ENCODE peak calls at places on chromosomes 6 and 20, in four cellular contexts. Q, P, G and L are unnamed samples.

GRCh38 chr6:17492350-17492749 is 99.0 kb downstream of the CAP2 start:
- DNase-seq in P (no peak), Q (no peak), G (no peak), L (no peak)

GRCh38 chr20:1163653-1164052 is 21.1 kb downstream of the TMEM74B start:
- DNase-seq in G (no peak), Q (no peak), P (no peak), L (no peak)

GRCh38 chr6:34922177-34922663 is 33.2 kb downstream of the ANKS1A start:
- DNase-seq in G (peak), Q (no peak), P (no peak), L (no peak)

GRCh38 chr6:141848029-141848890 is 284.5 kb upstream of the GJE1 start:
- DNase-seq in Q (no peak), G (no peak), P (no peak), L (no peak)

GRCh38 chr20:25294459-25295385 is 46.8 kb downstream of the PYGB start:
- DNase-seq in P (no peak), G (peak), Q (peak), L (peak)

GRCh38 chr6:132399376-132400074 is 1.8 kb downstream of the MOXD1 start:
- DNase-seq in G (no peak), P (no peak), Q (no peak), L (no peak)

GRCh38 chr20:60236613-60237012 is 278.4 kb downstream of the CDH26 start:
- DNase-seq in G (no peak), Q (no peak), P (no peak), L (no peak)

GRCh38 chr6:85347787-85348186 is 102.1 kb upstream of the NT5E start:
- DNase-seq in Q (no peak), G (no peak), P (no peak), L (no peak)

GRCh38 chr6:122832515-122833228 is 43.6 kb downstream of the SMPDL3A start:
- DNase-seq in Q (no peak), G (no peak), P (no peak), L (no peak)

GRCh38 chr6:20919677-20920385 is 385.6 kb downstream of the CDKAL1 start:
- DNase-seq in Q (no peak), P (peak), G (no peak), L (no peak)

GRCh38 chr6:24537771-24538385 is 43.1 kb downstream of the ALDH5A1 start:
- DNase-seq in Q (no peak), G (no peak), P (no peak), L (no peak)

GRCh38 chr6:79047072-79047471 is 31.0 kb downstream of the PHIP start:
- DNase-seq in P (no peak), Q (no peak), G (no peak), L (no peak)

GRCh38 chr6:136410201-136411027 is 120.8 kb upstream of the BCLAF1 start:
- DNase-seq in P (peak), Q (no peak), G (no peak), L (no peak)

GRCh38 chr6:154887051-154887450 is 108.1 kb upstream of the TIAM2 start:
- DNase-seq in P (no peak), Q (no peak), G (no peak), L (no peak)

GRCh38 chr6:152318278-152318677 is 318.9 kb downstream of the SYNE1 start:
- DNase-seq in Q (no peak), G (no peak), P (no peak), L (no peak)

GRCh38 chr20:40390654-40391053 is 298.4 kb downstream of the MAFB start:
- DNase-seq in P (no peak), G (no peak), Q (no peak), L (no peak)

GRCh38 chr20:45459606-45460005 is 9.9 kb upstream of the WFDC2 start:
- DNase-seq in Q (peak), G (no peak), P (no peak), L (no peak)

GRCh38 chr6:44216677-44217331 is at the start of gene MYMX:
- DNase-seq in G (no peak), Q (no peak), P (no peak), L (peak)

GRCh38 chr20:31473331-31474096 is 1.4 kb downstream of the DEFB124 start:
- DNase-seq in Q (no peak), P (no peak), G (no peak), L (no peak)

GRCh38 chr20:59018817-59019216 is 412 bp upstream of the TUBB1 start:
- DNase-seq in P (no peak), Q (no peak), G (no peak), L (no peak)

GRCh38 chr20:10565922-10566897 is 107.6 kb downstream of the JAG1 start:
- DNase-seq in P (no peak), G (peak), Q (no peak), L (no peak)

GRCh38 chr20:2244993-2245392 is 50.8 kb upstream of the TGM3 start:
- DNase-seq in Q (no peak), P (no peak), G (no peak), L (peak)

GRCh38 chr20:11850901-11851300 is 66.8 kb upstream of the BTBD3 start:
- DNase-seq in P (no peak), G (no peak), Q (no peak), L (no peak)

GRCh38 chr6:118165500-118165899 is 258.4 kb downstream of the SLC35F1 start:
- DNase-seq in Q (no peak), P (no peak), G (no peak), L (no peak)

GRCh38 chr6:143018955-143019354 is 41.7 kb upstream of the AIG1 start:
- DNase-seq in P (no peak), G (no peak), Q (no peak), L (no peak)

GRCh38 chr6:62129127-62129526 is 156.9 kb downstream of the KHDRBS2 start:
- DNase-seq in P (no peak), Q (no peak), G (no peak), L (no peak)

GRCh38 chr6:94510877-94511276 is 1066.5 kb upstream of the MANEA start:
- DNase-seq in G (no peak), Q (no peak), P (no peak), L (no peak)

GRCh38 chr6:84065718-84066290 is 32.2 kb downstream of the MRAP2 start:
- DNase-seq in G (no peak), Q (no peak), P (no peak), L (no peak)

GRCh38 chr6:26022166-26022510 is 59.5 kb downstream of the TRIM38 start:
- DNase-seq in Q (peak), P (peak), G (no peak), L (no peak)

GRCh38 chr20:39619386-39619785 is 657.2 kb downstream of the DHX35 start:
- DNase-seq in Q (no peak), P (no peak), G (no peak), L (no peak)

GRCh38 chr6:135159531-135159930 is 21.6 kb upstream of the MYB start:
- DNase-seq in Q (no peak), P (no peak), G (no peak), L (no peak)

GRCh38 chr6:88047510-88048150 is at the start of gene SPACA1:
- DNase-seq in Q (no peak), G (no peak), P (no peak), L (peak)

GRCh38 chr6:83138118-83138722 is 54.8 kb downstream of the PGM3 start:
- DNase-seq in P (no peak), Q (no peak), G (no peak), L (no peak)

GRCh38 chr6:150485559-150486517 is 113.8 kb upstream of the PLEKHG1 start:
- DNase-seq in P (no peak), G (no peak), Q (no peak), L (no peak)

GRCh38 chr6:82569022-82569421 is 205.4 kb downstream of the TPBG start:
- DNase-seq in G (no peak), P (no peak), Q (no peak), L (no peak)

GRCh38 chr6:43001843-43002242 is 11.9 kb downstream of the MEA1 start:
- DNase-seq in Q (no peak), P (no peak), G (no peak), L (no peak)

GRCh38 chr6:42993445-42993844 is 9.1 kb downstream of the PPP2R5D start:
- DNase-seq in P (no peak), Q (no peak), G (no peak), L (no peak)

GRCh38 chr6:42996513-42996912 is 12.1 kb downstream of the PPP2R5D start:
- DNase-seq in P (no peak), Q (no peak), G (no peak), L (no peak)
- TF ChIP-seq ESRRA in P (no peak), Q (no peak), G (no peak), L (no peak)

GRCh38 chr6:37845930-37846329 is 26.4 kb downstream of the ZFAND3 start:
- DNase-seq in P (no peak), Q (no peak), G (no peak), L (no peak)
- TF ChIP-seq ETV6 in P (no peak), Q (no peak), G (no peak), L (no peak)

GRCh38 chr6:7684843-7685242 is 41.1 kb upstream of the BMP6 start:
- DNase-seq in Q (no peak), P (no peak), G (no peak), L (peak)
- TF ChIP-seq ESRRA in Q (no peak), P (no peak), G (no peak), L (no peak)

DNA sequence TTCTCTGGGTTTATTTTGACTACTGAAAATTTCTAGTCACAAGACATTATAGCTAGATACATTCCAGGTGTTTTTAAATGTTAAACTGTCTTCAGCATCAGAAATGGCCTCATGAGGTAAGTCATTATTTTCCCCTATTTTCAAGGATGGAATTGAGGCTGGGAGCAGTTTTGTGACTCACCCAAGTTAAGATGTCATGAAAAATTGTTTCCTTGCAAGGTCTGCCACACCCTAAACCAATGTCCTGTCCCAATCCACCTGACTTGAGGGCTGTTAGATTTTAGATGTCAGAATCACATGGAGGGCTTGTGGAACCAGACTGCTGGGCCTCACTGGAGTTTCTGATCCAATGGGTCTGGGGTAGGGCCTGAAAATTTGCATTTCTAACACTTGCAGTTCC is 16.9 kb downstream of the SLC22A3 start:
- DNase-seq in Q (no peak), G (no peak), P (no peak), L (no peak)
- TF ChIP-seq ETV6 in Q (no peak), G (no peak), P (no peak), L (no peak)

GRCh38 chr6:147506704-147507114 is 1.8 kb upstream of the SAMD5 start:
- DNase-seq in Q (peak), P (no peak), G (peak), L (peak)
- TF ChIP-seq ESRRA in Q (no peak), P (no peak), G (no peak), L (no peak)